ENCODE peak calls at places on chromosomes 12 and 14, in six cellular contexts. One of them, this sample, is unnamed.

GRCh38 chr12:30440826-30441602 is 254.7 kb downstream of the IPO8 start:
- DNase-seq in K562: peak; percentile 41
- DNase-seq in A549: peak; percentile 28
- DNase-seq in RWPE2: no peak
- DNase-seq in PC-3: peak; percentile 46
- DNase-seq in sigmoid colon: no peak
- DNase-seq in this sample: no peak

GRCh38 chr14:99230271-99231141 is 41.5 kb downstream of the BCL11B start:
- DNase-seq in A549: no peak
- DNase-seq in sigmoid colon: no peak
- DNase-seq in RWPE2: peak; percentile 55
- DNase-seq in PC-3: no peak
- DNase-seq in K562: peak; percentile 13
- DNase-seq in this sample: no peak

GRCh38 chr12:49187184-49187583 is 1.7 kb downstream of the TUBA1A start:
- DNase-seq in RWPE2: no peak
- DNase-seq in K562: no peak
- DNase-seq in PC-3: no peak
- DNase-seq in sigmoid colon: peak; percentile 81
- DNase-seq in A549: no peak
- DNase-seq in this sample: peak; percentile 51

GRCh38 chr12:94277426-94278000 is 129.1 kb downstream of the PLXNC1 start:
- DNase-seq in sigmoid colon: no peak
- DNase-seq in K562: no peak
- DNase-seq in PC-3: no peak
- DNase-seq in A549: no peak
- DNase-seq in RWPE2: no peak
- DNase-seq in this sample: no peak

GRCh38 chr12:26117321-26117720 is 7.5 kb downstream of the BHLHE41 start:
- DNase-seq in sigmoid colon: no peak
- DNase-seq in K562: no peak
- DNase-seq in PC-3: no peak
- DNase-seq in RWPE2: no peak
- DNase-seq in A549: no peak
- DNase-seq in this sample: no peak

GRCh38 chr12:119594772-119595445 is 1.3 kb downstream of the TMEM233 start:
- DNase-seq in sigmoid colon: no peak
- DNase-seq in A549: no peak
- DNase-seq in PC-3: no peak
- DNase-seq in RWPE2: peak; percentile 52
- DNase-seq in K562: no peak
- DNase-seq in this sample: no peak

GRCh38 chr14:77066555-77067172 is 31.4 kb upstream of the CIPC start:
- DNase-seq in A549: no peak
- DNase-seq in K562: no peak
- DNase-seq in RWPE2: no peak
- DNase-seq in sigmoid colon: no peak
- DNase-seq in PC-3: no peak
- DNase-seq in this sample: no peak

GRCh38 chr14:67943947-67944346 is 124.4 kb downstream of the RAD51B start:
- DNase-seq in K562: peak; percentile 79
- DNase-seq in A549: peak; percentile 44
- DNase-seq in sigmoid colon: peak; percentile 94
- DNase-seq in RWPE2: no peak
- DNase-seq in PC-3: peak; percentile 93
- DNase-seq in this sample: no peak

GRCh38 chr12:20917269-20917668 is 106.8 kb downstream of the SLCO1B3 start:
- DNase-seq in PC-3: no peak
- DNase-seq in A549: no peak
- DNase-seq in sigmoid colon: no peak
- DNase-seq in K562: no peak
- DNase-seq in RWPE2: no peak
- DNase-seq in this sample: no peak

GRCh38 chr14:68563256-68564131 is 229.4 kb downstream of the ZFP36L1 start:
- DNase-seq in PC-3: peak; percentile 30
- DNase-seq in K562: no peak
- DNase-seq in sigmoid colon: no peak
- DNase-seq in RWPE2: no peak
- DNase-seq in A549: no peak
- DNase-seq in this sample: no peak

GRCh38 chr12:76777765-76778216 is 13.9 kb downstream of the ZDHHC17 start:
- DNase-seq in A549: no peak
- DNase-seq in RWPE2: no peak
- DNase-seq in PC-3: no peak
- DNase-seq in sigmoid colon: no peak
- DNase-seq in K562: peak; percentile 61
- DNase-seq in this sample: no peak

GRCh38 chr12:108568653-108569154 is 6.3 kb downstream of the ISCU start:
- DNase-seq in PC-3: no peak
- DNase-seq in RWPE2: no peak
- DNase-seq in A549: no peak
- DNase-seq in sigmoid colon: no peak
- DNase-seq in K562: no peak
- DNase-seq in this sample: peak; percentile 43

GRCh38 chr12:26185532-26186320 is 9.6 kb upstream of the SSPN start:
- DNase-seq in K562: no peak
- DNase-seq in RWPE2: no peak
- DNase-seq in sigmoid colon: no peak
- DNase-seq in A549: no peak
- DNase-seq in PC-3: no peak
- DNase-seq in this sample: no peak

GRCh38 chr14:24095196-24096068 is 1.3 kb downstream of the PCK2 start:
- DNase-seq in K562: peak; percentile 91
- DNase-seq in A549: no peak
- DNase-seq in PC-3: no peak
- DNase-seq in sigmoid colon: no peak
- DNase-seq in RWPE2: no peak
- DNase-seq in this sample: peak; percentile 91

GRCh38 chr14:93219103-93219726 is 12.2 kb downstream of the UBR7 start:
- DNase-seq in PC-3: peak; percentile 74
- DNase-seq in RWPE2: no peak
- DNase-seq in A549: peak; percentile 54
- DNase-seq in sigmoid colon: no peak
- DNase-seq in K562: peak; percentile 63
- DNase-seq in this sample: no peak

GRCh38 chr12:43004908-43005307 is 415.4 kb upstream of the PRICKLE1 start:
- DNase-seq in sigmoid colon: no peak
- DNase-seq in K562: no peak
- DNase-seq in A549: no peak
- DNase-seq in RWPE2: no peak
- DNase-seq in PC-3: no peak
- DNase-seq in this sample: no peak

GRCh38 chr12:17335487-17335886 is 729.5 kb upstream of the LMO3 start:
- DNase-seq in A549: no peak
- DNase-seq in sigmoid colon: no peak
- DNase-seq in PC-3: no peak
- DNase-seq in K562: no peak
- DNase-seq in RWPE2: no peak
- DNase-seq in this sample: no peak

GRCh38 chr12:78959556-78959955 is 95.0 kb downstream of the SYT1 start:
- DNase-seq in PC-3: no peak
- DNase-seq in RWPE2: no peak
- DNase-seq in A549: no peak
- DNase-seq in sigmoid colon: no peak
- DNase-seq in K562: no peak
- DNase-seq in this sample: no peak

GRCh38 chr12:14858513-14858912 is 15.2 kb upstream of the ART4 start:
- DNase-seq in PC-3: no peak
- DNase-seq in RWPE2: no peak
- DNase-seq in sigmoid colon: no peak
- DNase-seq in A549: no peak
- DNase-seq in K562: no peak
- DNase-seq in this sample: no peak

GRCh38 chr12:56206373-56207166 is 15.2 kb downstream of the RNF41 start:
- DNase-seq in sigmoid colon: peak; percentile 77
- DNase-seq in RWPE2: no peak
- DNase-seq in K562: peak; percentile 76
- DNase-seq in PC-3: peak; percentile 64
- DNase-seq in A549: peak; percentile 72
- DNase-seq in this sample: peak; percentile 71

GRCh38 chr14:102238131-102238530 is 66.8 kb downstream of the MOK start:
- DNase-seq in K562: no peak
- DNase-seq in RWPE2: no peak
- DNase-seq in A549: no peak
- DNase-seq in sigmoid colon: no peak
- DNase-seq in PC-3: peak; percentile 16
- DNase-seq in this sample: no peak

GRCh38 chr12:39405580-39405979 is 37.3 kb downstream of the KIF21A start:
- DNase-seq in RWPE2: no peak
- DNase-seq in sigmoid colon: no peak
- DNase-seq in K562: no peak
- DNase-seq in PC-3: no peak
- DNase-seq in A549: no peak
- DNase-seq in this sample: no peak

GRCh38 chr12:69405466-69405865 is 45.9 kb downstream of the YEATS4 start:
- DNase-seq in sigmoid colon: no peak
- DNase-seq in K562: no peak
- DNase-seq in PC-3: peak; percentile 94
- DNase-seq in RWPE2: peak; percentile 92
- DNase-seq in A549: peak; percentile 73
- DNase-seq in this sample: no peak

GRCh38 chr12:1122803-1123202 is 131.8 kb downstream of the ERC1 start:
- DNase-seq in RWPE2: no peak
- DNase-seq in sigmoid colon: no peak
- DNase-seq in PC-3: no peak
- DNase-seq in A549: no peak
- DNase-seq in K562: no peak
- DNase-seq in this sample: no peak

GRCh38 chr12:6965026-6965661 is 5.3 kb downstream of the PHB2 start:
- DNase-seq in PC-3: peak; percentile 64
- DNase-seq in K562: peak; percentile 91
- DNase-seq in RWPE2: peak; percentile 85
- DNase-seq in A549: peak; percentile 92
- DNase-seq in sigmoid colon: peak; percentile 96
- DNase-seq in this sample: peak; percentile 92

GRCh38 chr12:50387487-50387886 is 8.9 kb downstream of the FAM186A start:
- DNase-seq in A549: no peak
- DNase-seq in sigmoid colon: no peak
- DNase-seq in RWPE2: no peak
- DNase-seq in K562: no peak
- DNase-seq in PC-3: no peak
- DNase-seq in this sample: no peak

GRCh38 chr12:6465467-6466183 is 4.9 kb downstream of the VAMP1 start:
- DNase-seq in RWPE2: no peak
- DNase-seq in K562: peak; percentile 67
- DNase-seq in A549: peak; percentile 87
- DNase-seq in sigmoid colon: no peak
- DNase-seq in PC-3: peak; percentile 71
- DNase-seq in this sample: peak; percentile 83

GRCh38 chr12:102061556-102062418 is at the start of gene WASHC3:
- DNase-seq in K562: peak; percentile 97
- DNase-seq in RWPE2: peak; percentile 91
- DNase-seq in sigmoid colon: peak; percentile 98
- DNase-seq in A549: peak; percentile 80
- DNase-seq in PC-3: peak; percentile 98
- DNase-seq in this sample: peak; percentile 96

GRCh38 chr12:102063066-102063465 is 1.3 kb upstream of the WASHC3 start:
- DNase-seq in PC-3: peak; percentile 22
- DNase-seq in sigmoid colon: no peak
- DNase-seq in K562: peak; percentile 54
- DNase-seq in RWPE2: no peak
- DNase-seq in A549: no peak
- DNase-seq in this sample: no peak

GRCh38 chr12:102062419-102062806 is 622 bp upstream of the WASHC3 start:
- DNase-seq in K562: no peak
- DNase-seq in sigmoid colon: no peak
- DNase-seq in PC-3: no peak
- DNase-seq in RWPE2: no peak
- DNase-seq in A549: no peak
- DNase-seq in this sample: no peak

GRCh38 chr12:102061096-102061555 is 665 bp downstream of the WASHC3 start:
- DNase-seq in A549: no peak
- DNase-seq in sigmoid colon: no peak
- DNase-seq in RWPE2: no peak
- DNase-seq in K562: peak; percentile 6
- DNase-seq in PC-3: peak; percentile 48
- DNase-seq in this sample: peak; percentile 12

GRCh38 chr12:102059343-102059742 is 2.4 kb downstream of the WASHC3 start:
- DNase-seq in PC-3: peak; percentile 39
- DNase-seq in RWPE2: no peak
- DNase-seq in A549: no peak
- DNase-seq in sigmoid colon: no peak
- DNase-seq in K562: peak; percentile 10
- DNase-seq in this sample: no peak
- H3K4me3 ChIP-seq in PC-3: no peak overlapping the region
- H3K4me3 ChIP-seq in RWPE2: no peak overlapping the region
- H3K4me3 ChIP-seq in A549: no peak overlapping the region
- H3K4me3 ChIP-seq in sigmoid colon: no peak overlapping the region
- H3K4me3 ChIP-seq in K562: no peak overlapping the region
- H3K4me3 ChIP-seq in this sample: no peak overlapping the region

GRCh38 chr12:132614861-132615578 is 3.6 kb upstream of the P2RX2 start:
- DNase-seq in sigmoid colon: peak; percentile 91
- DNase-seq in K562: peak; percentile 90
- DNase-seq in PC-3: peak; percentile 90
- DNase-seq in A549: peak; percentile 80
- DNase-seq in RWPE2: peak; percentile 75
- DNase-seq in this sample: peak; percentile 87
- H3K4me1 ChIP-seq in sigmoid colon: peaks cover 8% of the 10 kb centered on the region
- H3K4me1 ChIP-seq in K562: no peaks in the 10 kb centered on the region
- H3K4me1 ChIP-seq in PC-3: no peaks in the 10 kb centered on the region
- H3K4me1 ChIP-seq in A549: peaks cover 10% of the 10 kb centered on the region
- H3K4me1 ChIP-seq in RWPE2: no peaks in the 10 kb centered on the region
- H3K4me1 ChIP-seq in this sample: peaks cover 4% of the 10 kb centered on the region

GRCh38 chr12:28555729-28556128 is 365.5 kb downstream of the CCDC91 start:
- DNase-seq in sigmoid colon: no peak
- DNase-seq in A549: no peak
- DNase-seq in K562: no peak
- DNase-seq in RWPE2: no peak
- DNase-seq in PC-3: no peak
- DNase-seq in this sample: no peak
- H3K4me3 ChIP-seq in sigmoid colon: no peak overlapping the region
- H3K4me3 ChIP-seq in A549: no peak overlapping the region
- H3K4me3 ChIP-seq in K562: no peak overlapping the region
- H3K4me3 ChIP-seq in RWPE2: no peak overlapping the region
- H3K4me3 ChIP-seq in PC-3: no peak overlapping the region
- H3K4me3 ChIP-seq in this sample: no peak overlapping the region

GRCh38 chr14:95697764-95698163 is 11.5 kb downstream of the TCL1B start:
- DNase-seq in RWPE2: no peak
- DNase-seq in K562: no peak
- DNase-seq in A549: no peak
- DNase-seq in PC-3: no peak
- DNase-seq in sigmoid colon: no peak
- DNase-seq in this sample: no peak

GRCh38 chr14:95696741-95697140 is 10.5 kb downstream of the TCL1B start:
- DNase-seq in A549: no peak
- DNase-seq in RWPE2: no peak
- DNase-seq in K562: no peak
- DNase-seq in sigmoid colon: no peak
- DNase-seq in PC-3: no peak
- DNase-seq in this sample: no peak

GRCh38 chr14:95700221-95700976 is 13.5 kb downstream of the TCL1A start:
- DNase-seq in sigmoid colon: no peak
- DNase-seq in A549: no peak
- DNase-seq in RWPE2: no peak
- DNase-seq in K562: no peak
- DNase-seq in PC-3: no peak
- DNase-seq in this sample: no peak

GRCh38 chr14:95699397-95699796 is 13.2 kb downstream of the TCL1B start:
- DNase-seq in sigmoid colon: no peak
- DNase-seq in RWPE2: no peak
- DNase-seq in A549: no peak
- DNase-seq in K562: no peak
- DNase-seq in PC-3: no peak
- DNase-seq in this sample: no peak

GRCh38 chr14:95698287-95698686 is 12.1 kb downstream of the TCL1B start:
- DNase-seq in PC-3: no peak
- DNase-seq in K562: no peak
- DNase-seq in RWPE2: no peak
- DNase-seq in sigmoid colon: no peak
- DNase-seq in A549: no peak
- DNase-seq in this sample: no peak
- H3K4me1 ChIP-seq in PC-3: no peaks in the 10 kb centered on the region
- H3K4me1 ChIP-seq in K562: no peaks in the 10 kb centered on the region
- H3K4me1 ChIP-seq in RWPE2: peaks cover 3% of the 10 kb centered on the region
- H3K4me1 ChIP-seq in sigmoid colon: peaks cover 10% of the 10 kb centered on the region
- H3K4me1 ChIP-seq in A549: no peaks in the 10 kb centered on the region
- H3K4me1 ChIP-seq in this sample: no peaks in the 10 kb centered on the region

This sample was measured in mucosa of descending colon.